ENCODE peak calls at places on chromosomes 11 and 22, in nine cellular contexts. F is CD8-positive, alpha-beta T cell; S is cardiac fibroblast; G is testis; E is mucosa of descending colon; I is left lung; X is right lobe of liver; H is fibroblast of mammary gland; W is sigmoid colon. A is an unnamed sample.

GRCh38 chr11:64369440-64370135 is 10.6 kb downstream of the RPS6KA4 start:
- DNase-seq in F (no peak), S (no peak), G (no peak), E (no peak), I (no peak), X (no peak), H (no peak), W (no peak), A (no peak)

GRCh38 chr22:32926600-32926999 is 125.1 kb downstream of the TIMP3 start:
- DNase-seq in F (no peak), S (peak), G (no peak), E (no peak), I (no peak), X (no peak), H (peak), W (no peak), A (peak)

GRCh38 chr11:23973244-23973643 is 523.6 kb upstream of the LUZP2 start:
- DNase-seq in F (no peak), S (no peak), G (no peak), E (no peak), I (no peak), X (no peak), H (no peak), W (no peak), A (no peak)

GRCh38 chr11:131217313-131218297 is 152.8 kb upstream of the NTM start:
- DNase-seq in F (no peak), S (no peak), G (peak), E (no peak), I (no peak), X (no peak), H (peak), W (no peak), A (no peak)

GRCh38 chr11:66976925-66977324 is 1.8 kb downstream of the C11orf86 start:
- DNase-seq in F (no peak), S (no peak), G (no peak), E (no peak), I (no peak), X (no peak), H (no peak), W (no peak), A (no peak)

GRCh38 chr11:71931245-71931602 is 2.4 kb downstream of the RNF121 start:
- DNase-seq in F (no peak), S (no peak), G (no peak), E (no peak), I (no peak), X (no peak), H (no peak), W (no peak), A (no peak)

GRCh38 chr22:39475337-39475736 is 18.5 kb downstream of the MGAT3 start:
- DNase-seq in F (no peak), S (no peak), G (no peak), E (no peak), I (no peak), X (no peak), H (no peak), W (no peak), A (no peak)

GRCh38 chr11:55726715-55727324 is 46.4 kb upstream of the OR5D13 start:
- DNase-seq in F (no peak), S (no peak), G (peak), E (no peak), I (no peak), X (no peak), H (no peak), W (no peak), A (no peak)

GRCh38 chr11:122032317-122032716 is 83.7 kb downstream of the BLID start:
- DNase-seq in F (no peak), S (peak), G (peak), E (no peak), I (no peak), X (no peak), H (peak), W (no peak), A (peak)

GRCh38 chr22:31343235-31344191 is 2.6 kb downstream of the PATZ1 start:
- DNase-seq in F (no peak), S (peak), G (peak), E (peak), I (peak), X (no peak), H (no peak), W (no peak), A (peak)

GRCh38 chr22:42236848-42237247 is 33.6 kb downstream of the TCF20 start:
- DNase-seq in F (no peak), S (no peak), G (no peak), E (no peak), I (no peak), X (no peak), H (no peak), W (no peak), A (no peak)

GRCh38 chr11:32949739-32950138 is 57.1 kb downstream of the QSER1 start:
- DNase-seq in F (no peak), S (no peak), G (no peak), E (no peak), I (no peak), X (no peak), H (no peak), W (no peak), A (no peak)

GRCh38 chr11:57349491-57350274 is 11.5 kb downstream of the P2RX3 start:
- DNase-seq in F (peak), S (peak), G (peak), E (peak), I (peak), X (peak), H (peak), W (peak), A (peak)

DNA sequence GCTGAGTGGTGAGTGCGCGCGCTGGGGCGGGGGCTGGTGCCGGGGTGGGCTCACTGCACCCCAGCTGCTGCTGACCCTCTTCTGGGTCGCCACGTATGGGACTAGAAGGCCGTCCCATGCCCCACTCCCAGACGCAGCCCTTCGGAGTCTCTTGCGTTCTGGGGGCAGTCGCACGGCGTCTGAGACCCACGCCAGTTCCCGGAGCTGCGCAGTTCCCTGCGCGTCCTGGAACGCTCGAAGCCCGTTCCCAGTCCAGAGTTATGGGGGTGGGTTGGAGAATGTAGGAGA is 345 bp downstream of the LAYN start:
- DNase-seq in F (no peak), S (no peak), G (peak), E (no peak), I (no peak), X (no peak), H (no peak), W (no peak), A (no peak)
- TF ChIP-seq CTCF in F (no peak), S (no peak), G (no peak), E (no peak), I (no peak), X (no peak), H (no peak), W (no peak), A (no peak)

GRCh38 chr11:18720811-18721575 is 5.0 kb downstream of the IGSF22 start:
- DNase-seq in F (peak), S (peak), G (peak), E (peak), I (peak), X (peak), H (peak), W (peak), A (peak)
- H3K4me3 ChIP-seq in F (peak), S (peak), G (peak), E (no peak), I (peak), X (peak), H (peak), W (peak), A (peak)

DNA sequence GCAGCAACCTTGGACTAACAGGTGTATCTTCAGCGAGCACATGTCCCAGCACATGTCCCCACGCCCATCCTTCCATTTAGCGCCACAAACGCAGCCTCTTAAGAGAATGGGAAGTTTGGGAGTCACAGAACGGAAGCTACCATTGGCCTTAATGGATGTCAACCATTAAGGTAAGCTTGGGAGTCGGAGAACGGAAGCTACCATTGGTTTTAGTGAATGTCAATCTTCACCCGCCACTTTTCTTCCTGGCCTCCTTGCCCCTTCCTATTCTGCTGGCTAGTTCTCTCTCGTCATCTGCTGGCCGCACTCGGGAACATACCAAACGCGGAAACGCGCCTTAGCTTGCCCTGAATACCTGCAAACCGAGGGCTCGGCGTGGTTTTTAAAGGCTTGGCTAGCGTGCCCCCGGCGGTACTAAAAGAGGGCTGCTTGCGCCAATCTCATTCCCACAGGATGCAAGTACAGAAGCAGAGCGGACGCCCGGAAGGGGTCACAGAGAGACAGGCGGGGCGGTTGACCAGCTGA is 24.3 kb downstream of the GLYATL1 start:
- DNase-seq in F (no peak), S (peak), G (peak), E (no peak), I (no peak), X (peak), H (peak), W (no peak), A (peak)
- TF ChIP-seq CTCF in F (no peak), S (peak), G (no peak), E (no peak), I (no peak), X (peak), H (peak), W (no peak), A (no peak)

DNA sequence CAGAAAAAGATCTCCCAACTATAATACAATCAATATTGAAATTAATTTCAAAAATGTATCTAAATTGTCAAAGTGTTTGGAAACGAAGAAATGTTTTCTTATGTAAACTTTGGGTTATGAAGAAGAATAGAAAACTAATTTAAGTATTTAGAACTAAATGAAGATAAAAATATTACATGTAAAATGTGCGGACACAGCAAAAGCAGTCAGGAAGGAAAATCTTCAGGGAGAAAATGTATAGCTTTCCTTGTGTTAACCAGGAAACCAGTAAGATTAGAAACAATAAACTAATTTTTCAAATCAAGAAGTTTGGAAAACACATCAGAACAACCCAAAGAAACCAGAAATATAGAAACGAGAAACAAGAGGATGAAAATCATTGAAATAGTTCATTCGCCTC is 466.5 kb downstream of the BRD1 start:
- DNase-seq in F (no peak), S (no peak), G (no peak), E (no peak), I (no peak), X (no peak), H (no peak), W (no peak), A (no peak)
- H3K4me3 ChIP-seq in F (no peak), S (no peak), G (no peak), E (no peak), I (no peak), X (no peak), H (no peak), W (no peak), A (no peak)

GRCh38 chr11:46223252-46223513 is 54.3 kb upstream of the CREB3L1 start:
- DNase-seq in F (no peak), S (no peak), G (no peak), E (no peak), I (no peak), X (no peak), H (no peak), W (no peak), A (no peak)

GRCh38 chr11:46220313-46220712 is 57.1 kb upstream of the CREB3L1 start:
- DNase-seq in F (no peak), S (no peak), G (no peak), E (no peak), I (no peak), X (no peak), H (no peak), W (no peak), A (no peak)

GRCh38 chr11:46216765-46217089 is 60.7 kb upstream of the CREB3L1 start:
- DNase-seq in F (no peak), S (no peak), G (no peak), E (no peak), I (no peak), X (no peak), H (no peak), W (no peak), A (no peak)

DNA sequence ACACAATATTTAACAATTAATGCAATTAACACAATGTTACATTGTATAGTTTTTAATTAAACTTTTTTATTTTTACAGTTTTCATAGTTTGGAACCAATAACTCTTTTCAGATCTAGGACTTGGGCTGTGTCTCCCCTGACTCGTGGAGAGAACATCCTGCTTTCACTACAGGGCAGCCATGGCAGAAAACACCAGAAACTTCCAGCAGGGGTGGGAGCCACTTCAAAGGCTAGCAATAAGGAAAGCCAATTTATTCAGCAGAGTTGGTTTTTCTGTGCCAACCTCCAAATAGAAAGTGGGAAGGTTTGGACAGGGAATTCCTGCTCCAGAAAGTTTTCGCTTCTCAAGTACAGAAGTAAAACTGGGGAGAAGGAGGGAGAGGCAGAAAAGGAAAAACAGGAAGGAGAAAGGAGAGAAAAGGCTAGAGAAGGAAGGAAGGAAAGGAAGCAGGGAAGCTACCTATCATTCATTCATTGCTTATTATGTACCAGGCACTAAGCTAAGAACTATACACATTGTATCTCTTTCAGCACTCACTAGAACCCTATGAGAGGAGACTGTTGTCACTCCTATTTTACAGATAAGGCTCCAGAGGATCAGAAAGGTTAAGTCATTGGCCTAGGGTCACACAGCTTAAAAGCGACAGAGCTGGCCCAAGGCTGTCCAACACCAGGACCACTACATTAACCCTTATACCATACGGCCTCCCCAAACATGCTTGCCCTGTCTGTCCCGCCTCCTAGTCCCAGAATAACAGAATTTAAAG is 54.8 kb upstream of the CREB3L1 start:
- DNase-seq in F (no peak), S (no peak), G (peak), E (no peak), I (no peak), X (no peak), H (peak), W (no peak), A (peak)
- TF ChIP-seq CTCF in F (no peak), S (no peak), G (no peak), E (no peak), I (no peak), X (no peak), H (peak), W (no peak), A (peak)

DNA sequence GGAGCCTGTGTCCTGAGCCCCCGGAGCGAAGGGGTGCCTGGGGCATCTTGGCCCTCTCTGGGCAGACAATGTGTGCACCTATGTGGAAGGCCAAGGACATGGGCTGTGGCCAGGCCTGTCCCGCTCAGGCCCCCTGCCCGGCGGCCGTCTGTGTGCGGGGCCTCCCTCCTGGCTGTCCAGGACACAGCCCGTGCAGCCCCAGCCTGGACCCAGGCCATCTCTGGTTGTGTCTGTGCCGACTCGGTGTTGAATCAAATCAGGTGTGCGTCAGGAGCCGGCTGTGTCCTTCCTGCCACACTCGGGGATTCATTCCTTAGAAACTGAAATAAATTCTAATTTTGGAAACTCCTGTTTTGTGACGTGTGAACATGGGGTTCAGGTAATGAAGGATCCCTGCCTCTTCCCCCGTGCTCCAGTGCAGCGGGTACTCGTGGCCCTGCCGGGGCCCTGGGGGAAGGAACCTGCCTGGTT is 1.5 kb upstream of the SELENOO start:
- DNase-seq in F (no peak), S (no peak), G (no peak), E (no peak), I (no peak), X (no peak), H (no peak), W (no peak), A (no peak)
- H3K4me3 ChIP-seq in F (peak), S (no peak), G (no peak), E (no peak), I (no peak), X (no peak), H (no peak), W (no peak), A (no peak)

DNA sequence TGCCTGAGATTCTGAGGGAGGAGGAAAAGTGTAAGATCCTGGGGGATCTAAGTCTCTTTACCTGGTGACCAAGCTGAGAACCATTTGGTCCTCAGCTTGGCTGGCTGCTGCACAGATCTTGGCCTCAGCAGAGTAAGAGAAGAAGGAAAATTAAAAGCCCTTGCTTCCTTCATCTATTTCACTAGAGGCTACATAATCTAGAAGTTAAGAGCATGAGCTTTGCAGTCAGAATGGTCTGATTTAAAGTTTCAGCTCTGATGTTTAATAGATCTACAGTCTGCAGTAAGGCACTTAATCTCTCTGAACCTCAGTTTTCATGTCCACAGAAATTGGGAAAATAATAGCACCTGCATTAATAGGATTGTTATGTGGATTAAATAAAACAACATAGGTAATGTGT is 3.1 kb upstream of the ZBTB16 start:
- DNase-seq in F (no peak), S (no peak), G (no peak), E (no peak), I (no peak), X (no peak), H (no peak), W (no peak), A (no peak)
- TF ChIP-seq CTCF in F (no peak), S (no peak), G (no peak), E (no peak), I (no peak), X (no peak), H (no peak), W (no peak), A (no peak)

GRCh38 chr22:23533328-23533762 is 46.7 kb downstream of the IGLL1 start:
- DNase-seq in F (no peak), S (peak), G (no peak), E (peak), I (peak), X (peak), H (no peak), W (peak), A (peak)
- H3K4me3 ChIP-seq in F (no peak), S (no peak), G (no peak), E (no peak), I (no peak), X (no peak), H (no peak), W (no peak), A (no peak)

DNA sequence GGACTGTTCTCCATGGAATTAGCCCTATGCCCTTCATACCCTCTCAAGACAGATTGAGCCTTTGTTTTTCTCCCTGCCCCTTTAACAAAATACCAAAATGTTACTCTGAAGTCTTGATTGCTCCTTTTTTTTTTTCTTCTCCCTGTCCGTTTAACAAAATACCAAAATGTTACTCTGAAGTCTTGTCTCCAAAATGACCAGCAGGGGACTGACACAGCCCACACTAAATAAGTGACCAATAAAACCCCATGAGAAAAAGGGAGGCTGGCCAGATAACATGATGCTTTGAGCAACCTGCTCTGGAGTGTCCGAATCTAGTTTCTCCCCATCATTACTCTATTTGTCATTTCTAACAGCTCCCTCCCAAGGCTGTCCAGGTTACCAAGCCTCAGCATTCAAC is 42.6 kb upstream of the SLC1A2 start:
- DNase-seq in F (no peak), S (no peak), G (no peak), E (no peak), I (no peak), X (no peak), H (no peak), W (no peak), A (no peak)
- TF ChIP-seq CTCF in F (no peak), S (no peak), G (no peak), E (no peak), I (no peak), X (no peak), H (no peak), W (no peak), A (no peak)